ENCODE peak calls at places on chromosomes 13 and 19, in ten cellular contexts. V is activated CD8-positive, alpha-beta T cell treated with anti-CD3 and anti-CD28 coated beads for 36 hours; H is body of pancreas; I is choroid plexus epithelial cell; K is HCT116; A is OCI-LY7; Y is fibroblast of the aortic adventitia; G is mesothelial cell of epicardium; Q is ascending aorta; D is brain microvascular endothelial cell. J is an unnamed sample.

GRCh38 chr19:47598407-47599349 is 10.3 kb upstream of the BICRA start:
- DNase-seq in V (no peak), H (peak; percentile 18), I (peak; percentile 97), K (peak; percentile 61), A (no peak), Y (peak; percentile 95), G (peak; percentile 55), Q (peak; percentile 90), D (peak; percentile 95), J (no peak)

GRCh38 chr19:15038304-15038703 is 11.0 kb upstream of the CASP14 start:
- DNase-seq in V (no peak), H (no peak), I (peak; percentile 95), K (no peak), A (no peak), Y (no peak), G (no peak), Q (no peak), D (no peak), J (no peak)

GRCh38 chr19:33374406-33374703 is 846 bp downstream of the CEBPG start:
- DNase-seq in V (peak; percentile 16), H (peak; percentile 56), I (peak; percentile 47), K (no peak), A (peak; percentile 29), Y (peak; percentile 53), G (no peak), Q (no peak), D (no peak), J (no peak)

GRCh38 chr19:10209305-10209704 is 14.6 kb upstream of the DNMT1 start:
- DNase-seq in V (no peak), H (no peak), I (no peak), K (no peak), A (no peak), Y (peak; percentile 71), G (no peak), Q (no peak), D (peak; percentile 43), J (no peak)

GRCh38 chr13:86856996-86857395 is 814.2 kb upstream of the SLITRK5 start:
- DNase-seq in V (no peak), H (no peak), I (peak; percentile 84), K (peak; percentile 47), A (no peak), Y (peak; percentile 1), G (no peak), Q (no peak), D (peak; percentile 60), J (no peak)

GRCh38 chr19:2624537-2625091 is 77.9 kb downstream of the GNG7 start:
- DNase-seq in V (no peak), H (peak; percentile 68), I (no peak), K (no peak), A (peak; percentile 85), Y (no peak), G (no peak), Q (no peak), D (no peak), J (no peak)

GRCh38 chr19:29812080-29812880 is 489 bp downstream of the CCNE1 start:
- DNase-seq in V (peak; percentile 16), H (peak; percentile 19), I (no peak), K (no peak), A (peak; percentile 20), Y (no peak), G (peak; percentile 45), Q (no peak), D (no peak), J (peak; percentile 38)

GRCh38 chr13:21735621-21736401 is 64.9 kb downstream of the FGF9 start:
- DNase-seq in V (no peak), H (peak; percentile 17), I (no peak), K (no peak), A (no peak), Y (no peak), G (no peak), Q (no peak), D (no peak), J (no peak)

GRCh38 chr13:95559100-95559499 is 6.6 kb downstream of the CLDN10 start:
- DNase-seq in V (no peak), H (no peak), I (no peak), K (no peak), A (no peak), Y (no peak), G (no peak), Q (no peak), D (no peak), J (no peak)

GRCh38 chr19:44839272-44839671 is 6.8 kb upstream of the NECTIN2 start:
- DNase-seq in V (no peak), H (no peak), I (no peak), K (no peak), A (no peak), Y (no peak), G (no peak), Q (no peak), D (no peak), J (no peak)

GRCh38 chr19:33405491-33406461 is 32.3 kb downstream of the CEBPG start:
- DNase-seq in V (peak; percentile 27), H (no peak), I (no peak), K (no peak), A (no peak), Y (no peak), G (no peak), Q (no peak), D (no peak), J (no peak)

GRCh38 chr13:104043184-104043583 is 977.0 kb upstream of the SLC10A2 start:
- DNase-seq in V (no peak), H (no peak), I (peak; percentile 43), K (no peak), A (no peak), Y (no peak), G (no peak), Q (no peak), D (no peak), J (no peak)

GRCh38 chr19:40744554-40745401 is 5.5 kb downstream of the ACTMAP start:
- DNase-seq in V (peak; percentile 73), H (peak; percentile 42), I (peak; percentile 53), K (no peak), A (peak; percentile 41), Y (no peak), G (no peak), Q (no peak), D (no peak), J (no peak)

GRCh38 chr13:32415019-32415418 is 12.9 kb downstream of the N4BP2L1 start:
- DNase-seq in V (peak; percentile 49), H (peak; percentile 30), I (peak; percentile 47), K (peak; percentile 18), A (peak; percentile 20), Y (peak; percentile 8), G (no peak), Q (no peak), D (no peak), J (no peak)

GRCh38 chr19:1653300-1653628 is 849 bp upstream of the TCF3 start:
- DNase-seq in V (no peak), H (no peak), I (no peak), K (no peak), A (no peak), Y (no peak), G (no peak), Q (no peak), D (no peak), J (no peak)

DNA sequence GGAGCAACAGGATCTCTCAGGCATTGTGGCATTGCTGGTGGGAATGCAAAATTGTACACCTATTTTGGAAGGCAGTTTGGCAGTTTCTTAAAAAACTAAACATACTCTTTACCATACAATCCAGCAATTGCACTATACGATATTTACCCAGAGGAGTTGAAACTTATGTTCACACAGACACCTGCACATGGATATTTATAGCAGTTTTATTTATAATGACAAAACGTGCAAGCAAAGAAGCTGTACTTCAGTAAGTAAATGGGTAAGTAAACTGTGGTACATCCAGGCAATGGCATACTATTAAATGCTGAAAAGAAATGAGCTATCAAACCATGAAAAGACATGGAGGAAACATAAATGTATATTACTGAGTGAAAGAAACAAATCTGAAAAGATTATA is 71.6 kb upstream of the UBAC2 start:
- DNase-seq in V (no peak), H (no peak), I (no peak), K (no peak), A (peak; percentile 59), Y (no peak), G (no peak), Q (no peak), D (no peak), J (no peak)
- TF ChIP-seq CTCF in V (no peak), H (no peak), I (no peak), K (no peak), A (no peak), Y (no peak), G (no peak), Q (no peak), D (no peak), J (no peak)

DNA sequence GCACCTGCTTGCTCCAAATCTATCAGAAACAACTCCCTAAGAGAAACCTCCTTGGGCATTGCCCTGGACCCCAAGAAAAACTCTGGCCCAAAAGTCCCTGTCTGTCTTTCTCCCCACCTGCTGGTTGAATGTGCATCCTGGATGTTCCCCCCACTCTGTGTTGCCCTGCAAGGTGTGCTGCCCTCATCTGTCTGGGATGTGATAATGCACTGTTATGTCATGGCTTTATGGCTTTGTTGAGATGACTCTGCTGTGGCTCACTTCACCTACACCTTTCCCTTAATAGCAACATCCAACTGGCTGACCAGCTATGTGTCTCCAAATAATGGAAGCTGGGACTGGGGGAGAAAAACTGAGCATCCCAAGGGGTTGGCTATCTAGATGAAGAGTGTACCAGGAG is 2.6 kb downstream of the ZNF20 start:
- DNase-seq in V (peak; percentile 54), H (no peak), I (peak; percentile 9), K (no peak), A (peak; percentile 78), Y (no peak), G (no peak), Q (no peak), D (no peak), J (peak; percentile 19)
- TF ChIP-seq CTCF in V (peak; percentile 64), H (peak; percentile 40), I (peak; percentile 27), K (peak; percentile 12), A (peak; percentile 87), Y (no peak), G (no peak), Q (no peak), D (peak; percentile 21), J (peak; percentile 38)

GRCh38 chr13:60617863-60618733 is 221.1 kb downstream of the TDRD3 start:
- DNase-seq in V (no peak), H (no peak), I (peak; percentile 75), K (no peak), A (no peak), Y (peak; percentile 76), G (no peak), Q (no peak), D (peak; percentile 44), J (no peak)
- TF ChIP-seq CTCF in V (no peak), H (no peak), I (peak; percentile 81), K (peak; percentile 41), A (peak; percentile 13), Y (peak; percentile 69), G (no peak), Q (peak; percentile 23), D (peak; percentile 69), J (no peak)

DNA sequence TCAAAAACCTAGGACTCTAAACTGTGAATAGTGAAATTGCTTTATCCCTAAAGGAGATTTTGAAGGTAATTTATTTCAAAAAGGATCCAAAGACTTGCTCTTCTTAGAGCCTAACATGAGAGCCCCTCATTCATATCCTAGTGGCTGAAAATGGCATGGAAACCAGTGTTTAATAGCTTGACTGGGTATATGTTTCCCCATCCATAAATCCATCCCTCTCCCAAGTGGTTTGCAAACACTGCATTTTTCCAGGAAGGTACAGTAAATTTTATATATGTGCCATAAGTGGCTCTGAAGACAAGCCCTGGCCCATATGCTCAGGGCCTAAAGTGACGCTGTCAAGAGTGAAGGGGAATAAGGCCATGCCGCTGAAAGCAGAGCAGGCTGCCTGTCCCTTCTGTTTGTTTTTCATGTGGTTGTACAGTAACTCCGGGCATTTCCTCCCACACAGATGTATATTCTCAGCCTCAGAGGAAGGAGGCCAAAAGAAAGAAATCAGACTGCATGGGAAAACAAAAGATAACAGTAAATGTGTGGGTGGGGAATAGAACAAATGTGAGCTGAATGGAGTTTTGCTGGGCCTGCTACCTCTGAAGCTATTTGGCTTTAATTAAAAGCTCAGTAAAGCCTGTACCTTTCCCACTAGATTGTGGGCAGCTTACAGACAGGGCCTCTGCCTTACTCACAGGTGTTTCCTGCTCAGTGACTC is 181.9 kb downstream of the PCDH9 start:
- DNase-seq in V (peak; percentile 3), H (peak; percentile 31), I (peak; percentile 94), K (no peak), A (peak; percentile 27), Y (peak; percentile 84), G (no peak), Q (no peak), D (peak; percentile 93), J (no peak)
- TF ChIP-seq CTCF in V (no peak), H (no peak), I (peak; percentile 30), K (no peak), A (no peak), Y (peak; percentile 23), G (no peak), Q (no peak), D (peak; percentile 29), J (no peak)